ENCODE peak calls at places on chromosome 18, in seven cellular contexts. L is HCT116, E is GM12878, X is SK-N-SH, K is HepG2, F is Panc1, U is K562. H is an unnamed sample.
A peak's percentile ranks its signal among the peaks of the same experiment; 100 is the strongest.

GRCh38 chr18:75857558-75857957 is 430.1 kb upstream of the SMIM21 start:
- DNase-seq in E (no peak), F (no peak), X (no peak), U (no peak), K (no peak), L (no peak), H (no peak)

GRCh38 chr18:46398005-46398404 is 259.0 kb downstream of the LOXHD1 start:
- DNase-seq in F (no peak), X (no peak), U (no peak), L (no peak), E (no peak), K (no peak), H (no peak)

GRCh38 chr18:75391275-75392115 is 36.0 kb downstream of the SMIM21 start:
- DNase-seq in F (no peak), X (no peak), L (no peak), K (no peak), E (no peak), U (no peak), H (no peak)

GRCh38 chr18:13377496-13377895 is 158.9 kb downstream of the LDLRAD4 start:
- DNase-seq in X (no peak), F (no peak), E (no peak), K (no peak), L (no peak), U (no peak), H (no peak)

GRCh38 chr18:30175621-30176225 is 866.8 kb downstream of the DSC3 start:
- DNase-seq in F (no peak), L (no peak), K (no peak), X (no peak), E (no peak), U (no peak), H (no peak)

GRCh38 chr18:12890964-12891363 is 6.9 kb upstream of the PTPN2 start:
- DNase-seq in X (no peak), L (no peak), F (no peak), E (no peak), U (no peak), K (no peak), H (no peak)

GRCh38 chr18:65527879-65528633 is 222.8 kb upstream of the CDH7 start:
- DNase-seq in L (no peak), U (no peak), E (no peak), X (no peak), F (no peak), K (no peak), H (no peak)

GRCh38 chr18:50297621-50298442 is 10.3 kb upstream of the CXXC1 start:
- DNase-seq in U (no peak), K (no peak), F (no peak), E (peak; percentile 69), L (no peak), X (peak; percentile 89), H (no peak)

GRCh38 chr18:80105369-80106167 is 3.5 kb upstream of the ADNP2 start:
- DNase-seq in X (no peak), L (no peak), F (no peak), K (no peak), E (peak; percentile 55), U (no peak), H (no peak)
- TF ChIP-seq SIN3A in X (no peak), L (no peak), F (no peak), K (no peak), E (no peak), U (no peak), H (no peak)

DNA sequence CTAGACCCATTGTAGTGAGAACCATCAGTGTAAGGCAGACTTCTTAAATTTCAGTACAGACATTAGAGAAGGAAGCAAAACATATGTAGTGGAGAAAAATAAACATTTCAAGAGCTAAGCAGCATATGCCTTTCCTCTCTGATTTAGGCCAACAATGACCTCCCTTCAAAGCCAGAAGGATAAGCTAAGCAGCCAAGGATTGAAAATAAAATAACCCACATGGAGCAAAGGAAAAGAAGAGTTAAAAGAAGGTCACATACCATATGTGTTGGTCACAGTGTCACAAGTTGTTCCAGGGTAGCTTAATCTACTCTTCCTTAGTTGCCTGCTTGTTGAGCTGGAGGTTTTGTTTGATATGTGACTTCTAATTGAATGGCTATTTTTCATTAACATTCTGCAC is 15.6 kb upstream of the LAMA1 start:
- DNase-seq in U (no peak), L (no peak), K (no peak), E (no peak), F (no peak), X (no peak), H (no peak)
- TF ChIP-seq SIN3A in U (no peak), L (no peak), K (no peak), E (no peak), F (no peak), X (no peak), H (no peak)

DNA sequence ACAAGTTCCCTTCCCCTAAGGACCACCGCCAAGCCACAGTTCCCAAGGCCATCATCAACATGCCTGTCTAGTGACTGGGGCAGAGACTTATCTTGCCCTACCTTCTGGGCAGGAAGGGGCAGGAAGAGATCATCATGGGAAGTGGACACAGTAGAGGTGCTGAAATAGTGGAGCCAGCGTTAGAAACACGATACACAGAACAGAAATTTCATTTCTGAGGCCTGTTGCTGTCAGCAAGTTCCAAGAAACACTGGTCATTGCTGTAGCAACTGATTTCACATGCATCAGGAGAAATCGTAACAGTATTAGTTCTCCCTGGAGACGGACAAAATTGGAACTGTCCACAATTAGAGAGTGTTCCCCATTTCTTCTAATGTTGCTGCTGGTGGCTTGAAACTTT is 83.0 kb downstream of the COLEC12 start:
- DNase-seq in E (no peak), F (no peak), X (no peak), L (no peak), U (no peak), K (no peak), H (no peak)
- TF ChIP-seq SIN3A in E (no peak), F (no peak), X (no peak), L (no peak), U (no peak), K (no peak), H (no peak)

GRCh38 chr18:3579701-3580100 is 129.7 kb downstream of the TGIF1 start:
- DNase-seq in F (no peak), U (no peak), E (no peak), X (no peak), K (no peak), L (no peak), H (no peak)
- TF ChIP-seq SIN3A in F (no peak), U (no peak), E (no peak), X (no peak), K (no peak), L (no peak), H (no peak)

GRCh38 chr18:22185298-22185697 is 15.9 kb downstream of the GATA6 start:
- DNase-seq in L (no peak), K (no peak), E (no peak), X (no peak), F (no peak), U (no peak), H (no peak)
- TF ChIP-seq SIN3A in L (no peak), K (no peak), E (no peak), X (no peak), F (no peak), U (no peak), H (no peak)

DNA sequence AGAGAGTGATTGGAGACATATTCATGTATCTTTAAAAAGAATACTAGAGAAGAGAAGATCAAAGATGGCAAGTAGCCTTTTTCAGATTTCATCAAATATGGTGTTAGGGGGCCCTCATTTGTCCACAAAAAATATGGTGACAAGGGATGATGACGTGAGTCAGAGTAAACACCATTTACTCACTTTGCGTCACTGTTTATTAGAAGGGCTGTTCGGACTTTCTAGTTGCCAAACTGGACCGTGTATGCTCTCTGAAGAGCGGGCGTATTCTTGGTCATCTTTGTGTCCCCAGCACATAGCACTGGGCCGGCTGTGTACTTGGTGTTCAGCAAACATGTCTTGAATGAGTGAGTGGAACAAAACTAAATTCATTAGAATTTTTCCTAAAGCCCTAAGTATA is 37.5 kb downstream of the TTC39C start:
- DNase-seq in F (no peak), K (peak; percentile 76), X (no peak), E (no peak), L (no peak), U (no peak), H (no peak)
- TF ChIP-seq SIN3A in F (no peak), K (no peak), X (no peak), E (no peak), L (no peak), U (no peak), H (no peak)

DNA sequence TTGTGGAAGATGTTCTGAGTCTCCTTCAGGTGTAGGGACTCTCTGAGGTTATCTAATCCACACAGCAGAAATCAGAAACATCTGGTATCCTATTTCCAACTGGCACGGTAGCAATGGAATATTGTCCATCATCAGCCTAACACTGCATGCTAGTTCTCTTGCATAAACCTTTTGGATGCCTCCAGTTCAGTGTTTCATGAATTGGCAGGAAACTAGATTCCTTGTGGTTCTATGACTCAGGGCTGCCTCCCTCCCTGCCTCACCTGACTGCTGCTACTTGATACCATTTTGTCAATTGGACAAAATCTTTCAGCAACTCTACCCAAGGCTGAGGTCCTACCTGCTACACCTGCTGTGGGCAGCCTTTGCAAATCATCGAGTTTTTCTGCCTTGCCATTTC is 130.9 kb downstream of the TPGS2 start:
- DNase-seq in U (no peak), F (peak; percentile 2), X (no peak), K (no peak), E (no peak), L (no peak), H (no peak)
- TF ChIP-seq SIN3A in U (no peak), F (no peak), X (no peak), K (no peak), E (no peak), L (no peak), H (no peak)

GRCh38 chr18:63057707-63058106 is 261.9 kb downstream of the BCL2 start:
- DNase-seq in F (no peak), L (no peak), U (no peak), E (no peak), X (no peak), K (no peak), H (no peak)

GRCh38 chr18:63046375-63046774 is 273.2 kb downstream of the BCL2 start:
- DNase-seq in U (no peak), L (no peak), K (no peak), F (no peak), X (no peak), E (no peak), H (no peak)

GRCh38 chr18:63051928-63052327 is 267.6 kb downstream of the BCL2 start:
- DNase-seq in E (no peak), U (no peak), X (no peak), K (no peak), F (no peak), L (no peak), H (no peak)
- TF ChIP-seq SIN3A in E (no peak), U (no peak), X (no peak), K (no peak), F (no peak), L (no peak), H (no peak)

GRCh38 chr18:54232485-54233227 is 8.2 kb upstream of the MBD2 start:
- DNase-seq in U (no peak), K (no peak), L (no peak), F (no peak), E (no peak), X (no peak), H (no peak)
- TF ChIP-seq SIN3A in U (no peak), K (no peak), L (no peak), F (no peak), E (no peak), X (no peak), H (no peak)

H was measured in H1.